ENCODE peak calls at places on chromosomes 4 and X, in five cellular contexts. X is AG09319, Z is H9, E is esophagus squamous epithelium, P is stomach. I is an unnamed sample.
A peak's percentile ranks its signal among the peaks of the same experiment; 100 is the strongest.

GRCh38 chr4:77045490-77045889 is 30.3 kb downstream of the CCNI start:
- DNase-seq in X (no peak), Z (no peak), E (no peak), P (no peak), I (no peak)

GRCh38 chrX:47232803-47233332 is at the start of gene USP11:
- DNase-seq in X (no peak), Z (peak; percentile 79), E (no peak), P (peak; percentile 38), I (peak; percentile 43)

GRCh38 chrX:130330146-130330545 is 9.6 kb upstream of the SLC25A14 start:
- DNase-seq in X (no peak), Z (no peak), E (no peak), P (no peak), I (no peak)

GRCh38 chr4:4680758-4681157 is 138.9 kb upstream of the STX18 start:
- DNase-seq in X (no peak), Z (no peak), E (no peak), P (no peak), I (no peak)

GRCh38 chr4:8702020-8702495 is 109.5 kb downstream of the CPZ start:
- DNase-seq in X (no peak), Z (peak; percentile 15), E (no peak), P (peak; percentile 5), I (no peak)

GRCh38 chrX:34338046-34338445 is 205.9 kb upstream of the FAM47A start:
- DNase-seq in X (no peak), Z (no peak), E (no peak), P (no peak), I (no peak)

GRCh38 chr4:88458091-88458740 is 1.3 kb downstream of the HERC5 start:
- DNase-seq in X (no peak), Z (no peak), E (no peak), P (no peak), I (no peak)

GRCh38 chr4:170940043-170940724 is 850.4 kb upstream of the AADAT start:
- DNase-seq in X (no peak), Z (no peak), E (no peak), P (no peak), I (no peak)

GRCh38 chrX:7147978-7148824 is at the start of gene PUDP:
- DNase-seq in X (peak; percentile 66), Z (peak; percentile 81), E (peak; percentile 35), P (peak; percentile 95), I (peak; percentile 91)

GRCh38 chrX:49157194-49157593 is 5.4 kb upstream of the MAGIX start:
- DNase-seq in X (no peak), Z (peak; percentile 35), E (no peak), P (no peak), I (no peak)
- TF ChIP-seq CTCF in X (no peak), Z (no peak), E (no peak), P (no peak), I (no peak)

GRCh38 chrX:115989686-115990085 is 180.9 kb upstream of the AGTR2 start:
- DNase-seq in X (no peak), Z (no peak), E (no peak), P (no peak), I (no peak)

DNA sequence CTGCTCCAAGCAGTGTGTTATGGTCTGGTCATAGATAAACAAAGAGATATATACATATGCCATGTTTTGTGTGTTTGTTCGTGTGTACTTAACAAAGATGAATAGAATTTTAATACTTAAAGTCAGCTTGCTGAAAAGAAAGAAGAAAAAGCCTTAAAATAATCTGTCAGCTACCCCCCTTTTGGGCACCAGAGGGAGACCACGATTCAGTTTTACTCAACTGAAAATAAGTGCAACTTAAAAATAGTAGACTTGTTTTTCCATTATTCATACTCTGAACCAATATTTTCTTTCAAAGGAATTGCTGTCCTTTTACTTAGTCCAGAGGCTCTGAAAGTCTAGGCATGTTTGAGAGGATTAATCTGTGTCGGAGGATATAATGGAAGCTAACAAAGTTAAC is 181.7 kb upstream of the AGTR2 start:
- DNase-seq in X (no peak), Z (no peak), E (no peak), P (no peak), I (no peak)
- TF ChIP-seq CTCF in X (no peak), Z (peak; percentile 74), E (no peak), P (no peak), I (peak; percentile 67)

DNA sequence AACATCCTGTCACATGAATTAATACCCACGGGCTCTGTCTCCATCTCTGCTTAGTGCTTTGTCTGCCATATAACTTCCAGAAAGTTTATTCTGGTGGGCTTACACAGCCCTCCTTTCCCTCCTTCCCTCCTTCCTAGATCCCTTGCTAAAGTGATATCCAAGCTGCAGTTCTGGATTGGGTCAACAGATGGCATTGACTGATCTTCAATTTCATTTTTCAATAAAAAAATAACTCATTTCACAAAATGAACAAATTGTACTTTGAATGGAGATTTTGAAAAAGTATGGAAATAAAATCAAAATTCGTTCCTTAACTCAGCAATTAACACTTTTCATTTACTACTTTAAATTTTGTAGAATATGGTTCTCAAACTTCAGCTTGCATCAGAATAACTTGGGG is 94.9 kb downstream of the NXF2 start:
- DNase-seq in X (no peak), Z (no peak), E (no peak), P (no peak), I (no peak)
- TF ChIP-seq CTCF in X (peak; percentile 21), Z (no peak), E (no peak), P (no peak), I (peak; percentile 9)

DNA sequence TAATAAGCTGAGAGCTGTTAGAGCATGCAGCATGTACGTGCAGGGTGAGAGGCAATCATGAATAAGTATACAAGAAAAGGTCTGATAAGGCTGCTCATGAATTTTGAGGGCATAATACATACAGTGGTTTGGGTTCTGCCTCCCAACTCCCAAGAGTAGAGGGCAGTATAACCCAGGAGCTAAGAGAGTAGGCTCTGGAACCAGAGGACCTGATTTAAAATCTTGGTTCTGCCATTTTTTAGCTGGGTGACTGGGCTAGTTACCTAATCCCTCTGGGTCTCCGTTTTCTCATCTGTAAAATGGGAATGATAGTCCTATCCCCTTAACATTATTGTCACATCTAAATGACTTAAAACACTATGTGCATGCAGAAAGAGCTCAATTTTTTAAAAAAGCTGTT is 85.3 kb downstream of the LNX1 start:
- DNase-seq in X (no peak), Z (no peak), E (no peak), P (no peak), I (no peak)
- TF ChIP-seq CTCF in X (peak; percentile 22), Z (peak; percentile 45), E (no peak), P (no peak), I (no peak)

GRCh38 chrX:110210417-110211139 is 107.3 kb downstream of the AMMECR1 start:
- DNase-seq in X (peak; percentile 18), Z (no peak), E (no peak), P (no peak), I (no peak)

GRCh38 chrX:110214684-110215083 is 103.2 kb downstream of the AMMECR1 start:
- DNase-seq in X (no peak), Z (no peak), E (no peak), P (no peak), I (no peak)

GRCh38 chrX:110211340-110211739 is 106.5 kb downstream of the AMMECR1 start:
- DNase-seq in X (no peak), Z (no peak), E (no peak), P (no peak), I (no peak)

GRCh38 chrX:110213183-110213582 is 104.7 kb downstream of the AMMECR1 start:
- DNase-seq in X (no peak), Z (no peak), E (no peak), P (no peak), I (no peak)

GRCh38 chrX:110212299-110212698 is 105.6 kb downstream of the AMMECR1 start:
- DNase-seq in X (no peak), Z (no peak), E (no peak), P (no peak), I (no peak)
- TF ChIP-seq CTCF in X (no peak), Z (peak; percentile 60), E (no peak), P (no peak), I (peak; percentile 48)

DNA sequence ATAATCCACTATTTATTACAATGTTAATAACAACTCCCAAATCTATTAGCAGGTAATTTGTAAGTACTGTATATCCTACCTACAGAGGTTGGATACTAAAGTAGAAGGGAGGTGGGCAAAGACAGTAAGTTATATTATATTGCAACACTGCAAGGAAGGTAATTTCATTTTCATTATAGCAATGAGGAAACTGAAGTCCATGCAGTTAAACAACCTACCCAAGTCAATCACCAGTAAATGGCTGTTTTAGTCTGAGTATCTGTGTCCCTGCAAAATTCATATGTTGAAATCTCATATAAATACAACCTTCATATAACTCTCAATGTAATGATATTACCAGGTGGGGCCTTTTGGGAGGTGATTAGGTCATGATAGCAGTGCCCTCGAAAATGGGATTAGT is 114.4 kb downstream of the SCLT1 start:
- DNase-seq in X (no peak), Z (no peak), E (no peak), P (no peak), I (no peak)
- TF ChIP-seq CTCF in X (no peak), Z (no peak), E (no peak), P (no peak), I (no peak)

GRCh38 chr4:125316391-125316780 is 1.6 kb downstream of the FAT4 start:
- DNase-seq in X (no peak), Z (peak; percentile 56), E (no peak), P (peak; percentile 41), I (peak; percentile 9)

GRCh38 chr4:125316781-125317525 is 2.2 kb downstream of the FAT4 start:
- DNase-seq in X (no peak), Z (peak; percentile 64), E (no peak), P (peak; percentile 34), I (peak; percentile 14)

GRCh38 chr4:125319311-125319710 is 4.6 kb downstream of the FAT4 start:
- DNase-seq in X (no peak), Z (no peak), E (no peak), P (no peak), I (no peak)

GRCh38 chr4:125315571-125316390 is 1.0 kb downstream of the FAT4 start:
- DNase-seq in X (no peak), Z (peak; percentile 57), E (no peak), P (peak; percentile 31), I (peak; percentile 45)

GRCh38 chr4:125317526-125317880 is 2.7 kb downstream of the FAT4 start:
- DNase-seq in X (no peak), Z (peak; percentile 72), E (no peak), P (no peak), I (peak; percentile 12)
- TF ChIP-seq CTCF in X (peak; percentile 67), Z (peak; percentile 71), E (peak; percentile 9), P (peak; percentile 25), I (peak; percentile 63)

DNA sequence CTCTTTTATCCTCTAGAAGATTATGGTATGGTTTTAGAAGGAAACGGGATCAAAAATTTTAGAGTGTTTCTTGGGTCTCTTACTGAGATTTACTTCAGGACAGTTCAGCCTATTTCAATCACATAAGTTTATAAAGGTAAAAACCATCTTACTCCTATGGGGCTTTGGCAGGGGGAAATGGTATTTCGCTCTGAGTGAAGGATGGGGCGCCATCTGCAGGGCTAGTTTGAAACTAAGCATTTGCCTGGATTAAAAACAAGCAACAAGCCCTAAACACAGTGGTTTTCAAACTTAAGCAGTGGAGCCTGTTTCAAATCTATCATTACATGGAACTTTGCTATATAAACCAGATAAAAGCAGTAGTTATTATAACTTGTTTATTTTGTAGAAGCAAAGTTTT is 361.5 kb upstream of the FMR1 start:
- DNase-seq in X (no peak), Z (peak; percentile 34), E (no peak), P (no peak), I (no peak)
- TF ChIP-seq CTCF in X (no peak), Z (peak; percentile 69), E (no peak), P (no peak), I (peak; percentile 65)

GRCh38 chr4:139655116-139655515 is 10.5 kb upstream of the MGST2 start:
- DNase-seq in X (no peak), Z (no peak), E (no peak), P (no peak), I (no peak)
- TF ChIP-seq CTCF in X (peak; percentile 36), Z (peak; percentile 39), E (peak; percentile 27), P (peak; percentile 22), I (peak; percentile 45)

I was measured in progenitor cell of endocrine pancreas.